ENCODE peak calls at places on chromosomes 16 and 17, in eight cellular contexts. R is A549; A is transverse colon; N is C1 segment of cervical spinal cord; J is activated CD4-positive, alpha-beta T cell treated with anti-CD3 and anti-CD28 coated beads, Interleukin-2, amount 50 U/mL, for 1 hour; D is GM12878; K is activated gamma-delta T cell treated with Interleukin-2 at 50 U/mL for 16 hours; W is RPMI8226. Y is an unnamed sample.

GRCh38 chr17:14282700-14283099 is 18.2 kb upstream of the HS3ST3B1 start:
- DNase-seq in R (no peak), A (no peak), N (no peak), J (no peak), D (no peak), K (no peak), W (no peak), Y (no peak)

GRCh38 chr16:75379911-75380847 is 53.1 kb downstream of the CFDP1 start:
- DNase-seq in R (no peak), A (peak), N (no peak), J (peak), D (peak), K (peak), W (peak), Y (no peak)

GRCh38 chr16:67529639-67530012 is 997 bp downstream of the RIPOR1 start:
- DNase-seq in R (no peak), A (no peak), N (no peak), J (no peak), D (no peak), K (no peak), W (peak), Y (no peak)

GRCh38 chr16:27991876-27992275 is 71.6 kb downstream of the GSG1L start:
- DNase-seq in R (no peak), A (no peak), N (no peak), J (no peak), D (no peak), K (no peak), W (no peak), Y (no peak)

GRCh38 chr17:78925662-78926555 is 722 bp upstream of the TIMP2 start:
- DNase-seq in R (no peak), A (peak), N (peak), J (no peak), D (no peak), K (no peak), W (no peak), Y (peak)

GRCh38 chr17:48630009-48630924 is 4.1 kb upstream of the HOXB9 start:
- DNase-seq in R (no peak), A (no peak), N (no peak), J (no peak), D (no peak), K (no peak), W (no peak), Y (no peak)

GRCh38 chr16:75566889-75567255 is 693 bp downstream of the GABARAPL2 start:
- DNase-seq in R (no peak), A (peak), N (no peak), J (peak), D (no peak), K (peak), W (peak), Y (no peak)

GRCh38 chr17:17059301-17059890 is 17.1 kb downstream of the MPRIP start:
- DNase-seq in R (no peak), A (no peak), N (no peak), J (no peak), D (no peak), K (no peak), W (no peak), Y (no peak)

GRCh38 chr16:24670623-24671454 is 58.6 kb upstream of the TNRC6A start:
- DNase-seq in R (peak), A (peak), N (peak), J (no peak), D (no peak), K (no peak), W (no peak), Y (peak)

GRCh38 chr17:80104321-80104955 is 3.1 kb downstream of the GAA start:
- DNase-seq in R (no peak), A (no peak), N (no peak), J (no peak), D (no peak), K (no peak), W (no peak), Y (no peak)

GRCh38 chr16:9372934-9373890 is 281.8 kb downstream of the HAPSTR1 start:
- DNase-seq in R (no peak), A (no peak), N (no peak), J (no peak), D (no peak), K (no peak), W (no peak), Y (peak)

GRCh38 chr17:58245428-58246103 is 7.2 kb downstream of the LPO start:
- DNase-seq in R (no peak), A (no peak), N (no peak), J (no peak), D (no peak), K (no peak), W (no peak), Y (no peak)

GRCh38 chr16:11583889-11584565 is 2.7 kb downstream of the LITAF start:
- DNase-seq in R (no peak), A (peak), N (peak), J (no peak), D (no peak), K (no peak), W (peak), Y (no peak)

GRCh38 chr17:46003907-46004748 is 5.1 kb downstream of the STH start:
- DNase-seq in R (no peak), A (peak), N (peak), J (no peak), D (no peak), K (no peak), W (peak), Y (peak)

GRCh38 chr17:31554930-31555329 is 163.5 kb downstream of the RAB11FIP4 start:
- DNase-seq in R (no peak), A (no peak), N (no peak), J (no peak), D (no peak), K (no peak), W (no peak), Y (no peak)

GRCh38 chr16:17556276-17557052 is 85.7 kb upstream of the XYLT1 start:
- DNase-seq in R (peak), A (no peak), N (no peak), J (no peak), D (no peak), K (no peak), W (peak), Y (no peak)

GRCh38 chr17:50132104-50132794 is 2.3 kb upstream of the SAMD14 start:
- DNase-seq in R (no peak), A (no peak), N (no peak), J (no peak), D (no peak), K (no peak), W (no peak), Y (no peak)

GRCh38 chr16:3095869-3096268 is 3.2 kb downstream of the ZSCAN10 start:
- DNase-seq in R (peak), A (peak), N (no peak), J (peak), D (no peak), K (peak), W (peak), Y (no peak)

GRCh38 chr17:16915752-16916556 is 56.0 kb downstream of the TNFRSF13B start:
- DNase-seq in R (peak), A (peak), N (peak), J (no peak), D (peak), K (no peak), W (peak), Y (peak)

GRCh38 chr17:48636177-48637018 is 10.2 kb upstream of the HOXB9 start:
- DNase-seq in R (peak), A (peak), N (peak), J (peak), D (no peak), K (peak), W (peak), Y (no peak)

GRCh38 chr16:2963611-2964415 is at the start of gene KREMEN2:
- DNase-seq in R (peak), A (peak), N (no peak), J (no peak), D (no peak), K (no peak), W (peak), Y (no peak)

GRCh38 chr17:58329035-58329807 is 626 bp upstream of the TSPOAP1 start:
- DNase-seq in R (no peak), A (peak), N (peak), J (peak), D (peak), K (peak), W (peak), Y (peak)

GRCh38 chr17:79536212-79536840 is 74.5 kb downstream of the RBFOX3 start:
- DNase-seq in R (no peak), A (no peak), N (no peak), J (no peak), D (no peak), K (no peak), W (no peak), Y (no peak)

GRCh38 chr17:40791116-40791515 is 8.6 kb downstream of the KRT28 start:
- DNase-seq in R (no peak), A (no peak), N (no peak), J (no peak), D (no peak), K (no peak), W (no peak), Y (no peak)

GRCh38 chr16:3857189-3858013 is 23.1 kb downstream of the CREBBP start:
- DNase-seq in R (no peak), A (peak), N (no peak), J (no peak), D (peak), K (no peak), W (no peak), Y (no peak)

GRCh38 chr17:855594-855993 is 73.4 kb downstream of the MRM3 start:
- DNase-seq in R (no peak), A (no peak), N (no peak), J (no peak), D (no peak), K (no peak), W (no peak), Y (no peak)

GRCh38 chr16:62029947-62030346 is 6.3 kb downstream of the CDH8 start:
- DNase-seq in R (no peak), A (no peak), N (no peak), J (no peak), D (no peak), K (no peak), W (no peak), Y (no peak)

GRCh38 chr17:29911641-29912177 is 18.3 kb downstream of the SSH2 start:
- DNase-seq in R (no peak), A (no peak), N (no peak), J (no peak), D (no peak), K (no peak), W (no peak), Y (no peak)

GRCh38 chr17:64596439-64596838 is 65.7 kb downstream of the SMURF2 start:
- DNase-seq in R (no peak), A (no peak), N (no peak), J (no peak), D (no peak), K (no peak), W (no peak), Y (no peak)

GRCh38 chr17:47811709-47812108 is 9.9 kb downstream of the OSBPL7 start:
- DNase-seq in R (no peak), A (no peak), N (no peak), J (no peak), D (no peak), K (no peak), W (no peak), Y (no peak)

GRCh38 chr16:88560722-88561484 is 9.3 kb upstream of the ZC3H18 start:
- DNase-seq in R (no peak), A (no peak), N (no peak), J (no peak), D (no peak), K (no peak), W (peak), Y (no peak)

GRCh38 chr16:19236561-19236960 is 49.0 kb upstream of the CLEC19A start:
- DNase-seq in R (peak), A (peak), N (no peak), J (no peak), D (no peak), K (no peak), W (no peak), Y (no peak)

GRCh38 chr16:8474576-8474975 is 115.7 kb downstream of the TMEM114 start:
- DNase-seq in R (no peak), A (no peak), N (no peak), J (no peak), D (no peak), K (no peak), W (no peak), Y (no peak)

GRCh38 chr17:35214631-35215273 is 20.6 kb upstream of the SLC35G3 start:
- DNase-seq in R (no peak), A (no peak), N (no peak), J (peak), D (peak), K (peak), W (no peak), Y (no peak)

GRCh38 chr16:89073346-89074221 is 20.1 kb upstream of the ACSF3 start:
- DNase-seq in R (no peak), A (no peak), N (no peak), J (no peak), D (no peak), K (no peak), W (no peak), Y (no peak)

GRCh38 chr16:58236231-58236690 is 38.4 kb upstream of the CSNK2A2 start:
- DNase-seq in R (peak), A (peak), N (peak), J (peak), D (no peak), K (peak), W (peak), Y (peak)